ENCODE peak calls at places on chromosomes 6 and 20, in seven cellular contexts. Y is neuronal stem cell, R is mesendoderm, A is H9, H is H1, K is mesenchymal stem cell, N is trophoblast cell. M is an unnamed sample.

GRCh38 chr6:43297644-43298564 is at the start of gene SLC22A7:
- DNase-seq in A (no peak), Y (no peak), R (no peak), K (no peak), H (no peak), N (no peak), M (no peak)

GRCh38 chr20:20525756-20526155 is 157.9 kb downstream of the INSM1 start:
- DNase-seq in N (no peak), K (no peak), R (no peak), H (no peak), A (no peak), Y (no peak), M (no peak)

GRCh38 chr6:42420741-42421140 is 31.0 kb downstream of the TRERF1 start:
- DNase-seq in N (no peak), H (no peak), R (no peak), K (no peak), A (no peak), Y (no peak), M (no peak)

GRCh38 chr6:148324297-148325007 is 18.2 kb upstream of the SASH1 start:
- DNase-seq in A (no peak), Y (no peak), H (no peak), N (peak; percentile 36), K (peak; percentile 54), R (no peak), M (peak; percentile 41)

GRCh38 chr6:170157567-170158218 is 133.2 kb downstream of the DLL1 start:
- DNase-seq in A (no peak), R (no peak), N (no peak), H (no peak), K (no peak), Y (no peak), M (no peak)

GRCh38 chr20:13008761-13009681 is at the start of gene SPTLC3:
- DNase-seq in Y (no peak), K (peak; percentile 38), H (peak; percentile 15), R (peak; percentile 85), A (peak; percentile 60), N (peak; percentile 90), M (peak; percentile 36)

GRCh38 chr6:30612687-30613248 is 4.3 kb downstream of the PPP1R10 start:
- DNase-seq in H (no peak), A (no peak), N (no peak), K (peak; percentile 57), Y (no peak), R (no peak), M (peak; percentile 58)

GRCh38 chr20:10217517-10218410 is 866 bp upstream of the SNAP25 start:
- DNase-seq in H (no peak), Y (peak; percentile 75), R (peak; percentile 88), K (peak; percentile 97), N (no peak), A (peak; percentile 81), M (peak; percentile 96)

GRCh38 chr6:150334790-150335783 is 33.7 kb upstream of the IYD start:
- DNase-seq in Y (peak; percentile 56), K (peak; percentile 67), H (no peak), N (peak; percentile 38), R (peak; percentile 65), A (peak; percentile 46), M (peak; percentile 82)

GRCh38 chr20:49713779-49714712 is at the start of gene B4GALT5:
- DNase-seq in R (peak; percentile 94), K (peak; percentile 68), Y (peak; percentile 84), A (peak; percentile 93), N (peak; percentile 66), H (peak; percentile 82), M (peak; percentile 72)

GRCh38 chr20:13141541-13141940 is 79.5 kb upstream of the ISM1 start:
- DNase-seq in H (no peak), K (no peak), A (no peak), N (no peak), Y (no peak), R (no peak), M (no peak)

GRCh38 chr6:113595921-113596376 is 261.2 kb upstream of the MARCKS start:
- DNase-seq in Y (no peak), K (peak; percentile 45), N (no peak), H (no peak), R (no peak), A (no peak), M (peak; percentile 50)

GRCh38 chr6:22328499-22328898 is 31.7 kb upstream of the PRL start:
- DNase-seq in H (no peak), A (no peak), R (no peak), Y (no peak), N (no peak), K (no peak), M (no peak)

GRCh38 chr6:1777921-1778692 is 168.4 kb downstream of the FOXC1 start:
- DNase-seq in A (no peak), H (no peak), Y (no peak), N (no peak), R (peak; percentile 23), K (no peak), M (no peak)

GRCh38 chr6:3960754-3961361 is 111.7 kb downstream of the FAM50B start:
- DNase-seq in R (no peak), H (no peak), K (peak; percentile 13), A (no peak), Y (no peak), N (no peak), M (peak; percentile 38)

GRCh38 chr6:16276991-16277981 is 38.9 kb downstream of the GMPR start:
- DNase-seq in A (peak; percentile 87), R (peak; percentile 97), H (peak; percentile 59), N (peak; percentile 77), K (peak; percentile 93), Y (peak; percentile 51), M (peak; percentile 93)

GRCh38 chr6:39887692-39888450 is 46.4 kb downstream of the MOCS1 start:
- DNase-seq in N (peak; percentile 22), K (peak; percentile 96), R (peak; percentile 92), Y (no peak), A (no peak), H (peak; percentile 13), M (peak; percentile 95)

GRCh38 chr6:35602133-35602946 is 86.4 kb downstream of the FKBP5 start:
- DNase-seq in Y (no peak), H (no peak), N (no peak), K (peak; percentile 82), R (peak; percentile 48), A (no peak), M (peak; percentile 32)

GRCh38 chr6:101403566-101403965 is 10.1 kb downstream of the GRIK2 start:
- DNase-seq in R (peak; percentile 83), K (no peak), H (no peak), Y (no peak), N (no peak), A (peak; percentile 78), M (peak; percentile 21)

GRCh38 chr6:137105375-137105774 is 60.6 kb upstream of the IL20RA start:
- DNase-seq in K (no peak), H (no peak), A (no peak), R (no peak), N (no peak), Y (no peak), M (no peak)
- H3K23ac ChIP-seq in K (no peak overlapping the region), H (no peak overlapping the region), A (no peak overlapping the region), R (no peak overlapping the region), N (no peak overlapping the region), Y (no peak overlapping the region), M (no peak overlapping the region)

GRCh38 chr6:166971271-166971670 is 14.9 kb upstream of the RNASET2 start:
- DNase-seq in H (no peak), R (no peak), A (no peak), N (no peak), K (no peak), Y (no peak), M (no peak)
- H3K27ac ChIP-seq in H (no peak overlapping the region), R (no peak overlapping the region), A (no peak overlapping the region), N (no peak overlapping the region), K (no peak overlapping the region), Y (no peak overlapping the region), M (no peak overlapping the region)

GRCh38 chr6:105391705-105392104 is 11.2 kb downstream of the PREP start:
- DNase-seq in H (no peak), R (no peak), A (no peak), N (no peak), K (no peak), Y (no peak), M (no peak)
- H3K4ac ChIP-seq in H (no peak overlapping the region), R (no peak overlapping the region), A (no peak overlapping the region), N (no peak overlapping the region), K (no peak overlapping the region), Y (no peak overlapping the region), M (no peak overlapping the region)

GRCh38 chr6:74356385-74356784 is 660.4 kb downstream of the CD109 start:
- DNase-seq in N (peak; percentile 2), A (no peak), R (peak; percentile 74), K (peak; percentile 32), Y (no peak), H (no peak), M (peak; percentile 25)
- H3K23ac ChIP-seq in N (no peak overlapping the region), A (no peak overlapping the region), R (no peak overlapping the region), K (no peak overlapping the region), Y (no peak overlapping the region), H (no peak overlapping the region), M (no peak overlapping the region)

GRCh38 chr6:107646176-107646575 is 156.3 kb downstream of the SOBP start:
- DNase-seq in K (peak; percentile 15), H (no peak), A (no peak), R (no peak), N (peak; percentile 96), Y (no peak), M (no peak)

GRCh38 chr6:107644513-107644912 is 154.6 kb downstream of the SOBP start:
- DNase-seq in H (no peak), Y (no peak), R (no peak), A (no peak), N (no peak), K (no peak), M (no peak)

GRCh38 chr6:107645740-107646139 is 155.8 kb downstream of the SOBP start:
- DNase-seq in A (no peak), K (no peak), R (no peak), N (peak; percentile 87), Y (no peak), H (no peak), M (no peak)

GRCh38 chr6:107641500-107641931 is 151.6 kb downstream of the SOBP start:
- DNase-seq in Y (no peak), R (no peak), H (no peak), K (no peak), A (no peak), N (no peak), M (no peak)

GRCh38 chr6:107642348-107643347 is 152.7 kb downstream of the SOBP start:
- DNase-seq in N (no peak), Y (no peak), H (no peak), A (no peak), R (no peak), K (no peak), M (no peak)
- H3K27ac ChIP-seq in N (no peak overlapping the region), Y (no peak overlapping the region), H (no peak overlapping the region), A (no peak overlapping the region), R (no peak overlapping the region), K (no peak overlapping the region), M (no peak overlapping the region)

DNA sequence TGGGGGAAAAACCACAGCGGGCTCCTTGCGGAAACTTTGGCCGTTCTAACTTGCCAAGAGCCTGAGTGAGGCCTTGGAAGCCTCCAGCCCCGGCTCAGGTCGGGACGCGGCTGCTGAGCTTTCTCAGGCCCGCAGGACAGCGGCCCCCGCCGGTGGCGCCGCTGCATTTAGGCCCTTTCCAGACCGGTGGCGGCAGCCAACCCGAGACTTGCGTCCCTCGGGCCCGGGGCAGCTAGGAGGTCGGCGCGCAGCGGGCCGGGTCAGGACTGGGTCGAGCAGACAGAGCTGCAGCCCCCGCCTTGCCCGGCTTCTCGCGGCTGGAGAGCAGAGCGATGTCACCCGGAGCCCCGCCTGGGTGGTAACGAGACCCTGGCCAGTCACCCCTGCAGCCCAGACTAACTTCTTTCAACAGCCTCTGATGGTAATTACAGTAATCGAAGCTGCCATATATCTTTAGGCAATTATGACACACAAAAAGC is 2.7 kb downstream of the NR2E1 start:
- DNase-seq in H (no peak), K (peak; percentile 44), N (no peak), R (peak; percentile 86), A (peak; percentile 67), Y (peak; percentile 58), M (no peak)
- H3K4ac ChIP-seq in H (no peak overlapping the region), K (no peak overlapping the region), N (no peak overlapping the region), R (no peak overlapping the region), A (no peak overlapping the region), Y (no peak overlapping the region), M (no peak overlapping the region)

GRCh38 chr6:94902974-94903628 is 674.2 kb upstream of the MANEA start:
- DNase-seq in K (no peak), H (no peak), A (peak; percentile 45), Y (no peak), N (no peak), R (peak; percentile 58), M (no peak)
- H3K23ac ChIP-seq in K (no peak overlapping the region), H (no peak overlapping the region), A (no peak overlapping the region), Y (no peak overlapping the region), N (no peak overlapping the region), R (no peak overlapping the region), M (no peak overlapping the region)